ENCODE peak calls at places on chromosomes 16 and 17, in seven cellular contexts. D, L, X, Y, B, S and K are unnamed samples.

GRCh38 chr16:66107661-66108060 is 258.8 kb upstream of the CDH5 start:
- DNase-seq in D (peak; percentile 36), L (peak; percentile 75), X (no peak), Y (no peak), B (no peak), S (no peak), K (no peak)

GRCh38 chr16:63787014-63787413 is 1334.8 kb downstream of the CDH11 start:
- DNase-seq in D (peak; percentile 1), L (peak; percentile 2), X (no peak), Y (no peak), B (no peak), S (no peak), K (no peak)

GRCh38 chr16:56871172-56871593 is 6.2 kb downstream of the SLC12A3 start:
- DNase-seq in D (peak; percentile 75), L (peak; percentile 64), X (no peak), Y (no peak), B (no peak), S (no peak), K (no peak)

GRCh38 chr17:9643611-9644010 is 1.7 kb upstream of the USP43 start:
- DNase-seq in D (no peak), L (no peak), X (no peak), Y (no peak), B (no peak), S (no peak), K (no peak)

GRCh38 chr17:21464611-21465021 is 88.5 kb downstream of the KCNJ12 start:
- DNase-seq in D (no peak), L (no peak), X (no peak), Y (no peak), B (no peak), S (no peak), K (no peak)

GRCh38 chr16:89798832-89799370 is 17.5 kb downstream of the FANCA start:
- DNase-seq in D (no peak), L (no peak), X (no peak), Y (no peak), B (peak; percentile 33), S (no peak), K (peak; percentile 12)

GRCh38 chr17:66941249-66941648 is 23.3 kb upstream of the CACNG4 start:
- DNase-seq in D (no peak), L (no peak), X (no peak), Y (no peak), B (no peak), S (no peak), K (no peak)

GRCh38 chr17:76687278-76688164 is 23.2 kb downstream of the MXRA7 start:
- DNase-seq in D (no peak), L (no peak), X (no peak), Y (no peak), B (peak; percentile 79), S (no peak), K (peak; percentile 62)

GRCh38 chr17:82266142-82266541 is 7.4 kb downstream of the CSNK1D start:
- DNase-seq in D (no peak), L (no peak), X (no peak), Y (no peak), B (no peak), S (no peak), K (no peak)

GRCh38 chr17:66580601-66581385 is 254.1 kb upstream of the CACNG5 start:
- DNase-seq in D (peak; percentile 37), L (peak; percentile 22), X (no peak), Y (no peak), B (no peak), S (no peak), K (no peak)

GRCh38 chr16:1300664-1301476 is 8.6 kb upstream of the UBE2I start:
- DNase-seq in D (peak; percentile 58), L (peak; percentile 50), X (no peak), Y (peak; percentile 75), B (peak; percentile 66), S (no peak), K (no peak)

GRCh38 chr17:9977175-9977574 is 72.1 kb upstream of the RCVRN start:
- DNase-seq in D (no peak), L (no peak), X (no peak), Y (no peak), B (no peak), S (no peak), K (no peak)

GRCh38 chr16:35319536-35320192 is 1860.3 kb downstream of the TP53TG3F start:
- DNase-seq in D (no peak), L (no peak), X (no peak), Y (no peak), B (no peak), S (no peak), K (peak; percentile 2)